ENCODE peak calls at places on chromosomes 4 and X, in nine cellular contexts. E is upper lobe of right lung; P is H9; R is pancreas; B is right lobe of liver; Z is esophagus muscularis mucosa; W is CD8-positive, alpha-beta T cell; X is tibial artery; Q is ascending aorta. M is an unnamed sample.

GRCh38 chr4:99645638-99646037 is 12.0 kb downstream of the C4orf54 start:
- DNase-seq in B (no peak), E (no peak), R (no peak), P (no peak), Z (no peak), Q (no peak), X (no peak), W (no peak), M (no peak)

GRCh38 chrX:139297638-139298037 is 232.9 kb upstream of the F9 start:
- DNase-seq in Z (no peak), Q (no peak), P (no peak), X (no peak), R (no peak), W (no peak), E (no peak), B (no peak), M (no peak)

GRCh38 chr4:159141193-159141592 is 38.3 kb downstream of the RAPGEF2 start:
- DNase-seq in X (no peak), W (no peak), Q (no peak), P (no peak), R (no peak), Z (no peak), E (no peak), B (no peak), M (no peak)

GRCh38 chr4:77713884-77714283 is 105.3 kb downstream of the CNOT6L start:
- DNase-seq in P (no peak), Q (no peak), Z (no peak), R (no peak), E (no peak), B (no peak), X (no peak), W (no peak), M (no peak)

GRCh38 chr4:173547889-173548288 is 17.9 kb upstream of the HAND2 start:
- DNase-seq in P (no peak), X (no peak), E (no peak), R (no peak), W (no peak), Q (no peak), Z (no peak), B (no peak), M (no peak)

GRCh38 chr4:37478151-37478550 is 208.0 kb downstream of the RELL1 start:
- DNase-seq in Z (no peak), X (no peak), R (no peak), B (no peak), Q (no peak), P (no peak), E (no peak), W (no peak), M (no peak)

GRCh38 chr4:15598644-15599043 is 56.5 kb downstream of the FBXL5 start:
- DNase-seq in W (no peak), P (no peak), Z (no peak), B (no peak), E (no peak), R (no peak), Q (no peak), X (no peak), M (no peak)

GRCh38 chrX:134171661-134172587 is 65.1 kb upstream of the CCDC160 start:
- DNase-seq in P (peak), B (no peak), W (peak), Q (no peak), Z (no peak), X (no peak), R (peak), E (peak), M (peak)

GRCh38 chrX:10513974-10514373 is 106.4 kb downstream of the MID1 start:
- DNase-seq in W (no peak), E (no peak), R (no peak), P (no peak), Q (no peak), Z (no peak), X (no peak), B (no peak), M (no peak)

GRCh38 chrX:65706041-65706828 is 38.8 kb downstream of the MSN start:
- DNase-seq in P (no peak), Z (no peak), W (peak), R (no peak), X (no peak), Q (peak), B (no peak), E (no peak), M (no peak)

GRCh38 chr4:152434011-152434410 is 101.9 kb downstream of the FBXW7 start:
- DNase-seq in E (no peak), X (no peak), Z (no peak), R (no peak), Q (no peak), P (no peak), W (no peak), B (no peak), M (no peak)

GRCh38 chrX:108494416-108495095 is 54.9 kb downstream of the COL4A5 start:
- DNase-seq in W (no peak), B (no peak), P (no peak), Z (no peak), E (no peak), Q (no peak), X (no peak), R (no peak), M (no peak)

GRCh38 chr4:112515278-112516075 is 503 bp downstream of the NEUROG2 start:
- DNase-seq in W (no peak), B (no peak), X (no peak), E (peak), Z (no peak), P (peak), Q (no peak), R (peak), M (no peak)

GRCh38 chr4:2231082-2231481 is 10.8 kb downstream of the HAUS3 start:
- DNase-seq in R (no peak), B (no peak), W (no peak), P (no peak), X (no peak), E (no peak), Q (no peak), Z (no peak), M (no peak)

GRCh38 chr4:87118421-87118820 is 102.0 kb downstream of the KLHL8 start:
- DNase-seq in R (no peak), B (no peak), E (no peak), W (no peak), P (no peak), Q (no peak), X (no peak), Z (no peak), M (no peak)
- H3K27ac ChIP-seq in R (no peak), B (no peak), E (no peak), W (no peak), P (no peak), Q (no peak), X (peak), Z (peak), M (no peak)

GRCh38 chrX:50865311-50865710 is 45.2 kb upstream of the BMP15 start:
- DNase-seq in R (no peak), X (no peak), B (no peak), Z (no peak), E (no peak), W (no peak), P (no peak), Q (no peak), M (no peak)

GRCh38 chrX:50858548-50858947 is 44.6 kb upstream of the SHROOM4 start:
- DNase-seq in X (no peak), P (no peak), B (no peak), R (no peak), E (no peak), Z (no peak), W (no peak), Q (no peak), M (no peak)

GRCh38 chrX:50860518-50860917 is 46.5 kb upstream of the SHROOM4 start:
- DNase-seq in W (no peak), B (no peak), R (no peak), E (no peak), P (no peak), Q (no peak), Z (no peak), X (no peak), M (no peak)

GRCh38 chrX:50863471-50863870 is 47.1 kb upstream of the BMP15 start:
- DNase-seq in Q (no peak), R (no peak), P (no peak), B (no peak), E (no peak), X (no peak), W (no peak), Z (no peak), M (no peak)
- H3K27ac ChIP-seq in Q (no peak), R (no peak), P (no peak), B (no peak), E (no peak), X (no peak), W (no peak), Z (no peak), M (no peak)

GRCh38 chr4:189787216-189788031 is 153.2 kb upstream of the FRG1 start:
- DNase-seq in P (no peak), W (no peak), X (no peak), E (no peak), Q (no peak), R (no peak), Z (no peak), B (no peak), M (no peak)

GRCh38 chr4:189792819-189793618 is 147.7 kb upstream of the FRG1 start:
- DNase-seq in W (peak), X (no peak), E (peak), B (peak), R (peak), P (peak), Z (no peak), Q (peak), M (peak)
- H3K27ac ChIP-seq in W (no peak), X (no peak), E (no peak), B (no peak), R (no peak), P (no peak), Z (no peak), Q (no peak), M (no peak)

DNA sequence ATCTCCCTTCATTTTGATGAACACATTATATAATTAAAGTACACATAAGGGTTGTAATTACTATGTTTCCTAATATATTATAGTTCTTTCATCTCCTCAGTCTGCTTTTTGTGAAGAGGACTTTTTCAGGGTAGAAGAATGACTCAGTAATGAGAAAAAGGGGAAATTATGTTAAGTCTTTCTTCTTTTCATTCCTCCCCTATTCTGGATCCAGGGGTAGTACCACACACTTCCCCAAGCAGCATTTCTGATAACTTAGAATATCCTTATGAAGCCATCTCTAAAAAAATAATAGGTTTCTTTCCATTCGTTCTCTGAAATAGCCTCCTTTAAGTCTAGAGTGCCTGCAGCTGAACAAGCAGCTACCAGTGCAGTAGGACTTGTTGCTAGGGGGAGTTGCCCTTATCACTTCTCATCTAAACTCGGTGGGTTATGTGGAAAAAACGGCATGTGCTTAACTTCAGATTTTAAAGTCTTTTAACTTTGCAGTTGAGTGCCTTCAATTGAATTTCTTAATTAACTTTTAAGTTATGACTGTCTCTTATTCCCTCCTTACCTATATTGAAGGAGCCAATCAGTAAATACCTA is 184.8 kb downstream of the ARHGAP24 start:
- DNase-seq in B (no peak), Z (no peak), W (no peak), E (no peak), P (no peak), R (no peak), Q (no peak), X (no peak), M (no peak)
- H3K27ac ChIP-seq in B (no peak), Z (no peak), W (no peak), E (no peak), P (no peak), R (no peak), Q (no peak), X (no peak), M (no peak)

GRCh38 chr4:6718932-6719610 is 3.1 kb downstream of the BLOC1S4 start:
- DNase-seq in Q (no peak), W (no peak), Z (no peak), R (no peak), B (no peak), P (no peak), X (no peak), E (no peak), M (no peak)

GRCh38 chr4:6716018-6716911 is at the start of gene BLOC1S4:
- DNase-seq in B (peak), E (peak), Q (peak), Z (peak), R (peak), W (peak), P (peak), X (peak), M (peak)

GRCh38 chr4:6714954-6715353 is 1.0 kb upstream of the BLOC1S4 start:
- DNase-seq in X (no peak), B (no peak), P (no peak), E (no peak), R (no peak), W (no peak), Q (no peak), Z (no peak), M (no peak)

GRCh38 chr4:6716958-6717655 is 1.1 kb downstream of the BLOC1S4 start:
- DNase-seq in Z (no peak), R (no peak), P (no peak), X (no peak), Q (no peak), B (no peak), E (no peak), W (no peak), M (no peak)

DNA sequence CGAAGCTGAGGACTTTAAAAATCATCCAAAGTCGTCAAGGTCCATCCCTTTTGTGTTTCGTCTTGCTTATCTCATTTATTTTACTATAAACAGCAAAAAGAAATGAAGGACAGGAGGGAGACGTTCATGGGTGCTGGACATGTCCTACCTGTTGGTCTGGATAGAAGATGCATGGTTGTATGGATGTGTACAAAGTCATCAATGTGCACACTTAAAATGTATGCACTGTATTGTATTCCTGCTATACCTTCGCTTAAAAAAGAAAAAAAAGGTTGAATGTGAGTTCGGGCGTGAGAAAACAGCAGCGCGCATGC is 313 bp upstream of the BLOC1S4 start:
- DNase-seq in P (no peak), Q (no peak), W (no peak), R (no peak), E (no peak), B (no peak), Z (no peak), X (no peak), M (no peak)
- H3K27ac ChIP-seq in P (no peak), Q (peak), W (no peak), R (peak), E (peak), B (peak), Z (peak), X (peak), M (peak)

DNA sequence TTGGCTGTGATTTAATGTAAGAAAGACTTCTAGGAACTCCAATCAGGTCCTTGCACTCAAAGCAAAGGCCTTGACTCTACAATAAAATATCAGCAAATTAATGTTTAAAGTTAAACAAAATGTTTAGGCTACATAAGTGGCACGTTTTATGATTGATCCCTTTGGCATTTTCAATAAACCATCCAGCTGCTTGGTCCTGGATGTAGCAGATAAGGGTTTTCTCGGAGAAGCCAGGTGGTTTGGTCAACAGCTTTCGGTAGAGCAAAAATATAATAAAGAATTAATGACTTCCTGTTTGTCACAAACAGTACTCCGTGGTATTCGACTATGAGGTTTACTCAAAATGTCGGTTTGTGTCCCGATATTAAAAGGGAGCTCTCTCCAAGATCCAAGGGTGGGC is 95.8 kb downstream of the GEMIN8 start:
- DNase-seq in B (no peak), R (no peak), Q (no peak), X (no peak), P (no peak), Z (no peak), E (no peak), W (no peak), M (no peak)
- H3K27ac ChIP-seq in B (no peak), R (no peak), Q (no peak), X (no peak), P (peak), Z (no peak), E (no peak), W (no peak), M (peak)

DNA sequence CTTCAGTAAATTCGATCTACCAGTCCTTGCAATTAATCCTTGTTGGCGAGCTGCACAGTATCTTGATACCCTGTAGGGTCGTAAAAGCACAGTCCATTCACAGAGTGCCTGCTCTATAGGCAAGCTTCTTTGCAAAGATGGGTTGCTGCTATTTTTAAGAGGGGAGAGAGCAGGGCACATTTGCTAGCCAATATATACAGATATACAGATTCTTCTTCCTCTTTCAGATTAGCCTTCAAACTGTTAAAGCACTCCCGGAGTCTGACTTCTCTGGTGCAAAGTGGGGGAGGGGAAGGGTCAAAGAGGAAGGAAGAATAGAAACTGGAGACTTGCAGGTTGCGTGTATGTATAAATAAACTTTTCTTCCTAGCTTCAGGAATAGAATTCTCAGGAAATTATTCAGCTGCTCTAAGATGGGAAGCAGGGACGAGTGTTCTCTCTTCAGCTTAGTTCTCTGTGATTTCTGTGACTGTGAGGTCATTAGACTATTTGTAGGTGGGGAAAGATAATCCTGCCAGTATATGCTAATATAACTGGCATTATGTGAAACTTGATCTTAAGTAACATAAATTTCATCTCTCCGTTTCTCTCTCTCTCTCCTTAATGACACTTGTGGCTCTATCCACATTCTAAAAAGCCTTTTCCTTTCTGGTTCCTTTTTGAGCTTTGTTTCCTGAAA is at the start of gene CYSLTR1:
- DNase-seq in E (no peak), P (no peak), Z (no peak), W (no peak), X (no peak), Q (no peak), B (no peak), R (no peak), M (no peak)
- H3K27ac ChIP-seq in E (peak), P (no peak), Z (peak), W (no peak), X (no peak), Q (no peak), B (no peak), R (no peak), M (no peak)

M was measured in substantia nigra.